ENCODE peak calls at places on chromosomes 12 and 14, in five cellular contexts. One of them, this sample, is unnamed.
A peak's percentile ranks its signal among the peaks of the same experiment; 100 is the strongest.

GRCh38 chr12:53939141-53940108 is 794 bp downstream of the HOXC13 start:
- DNase-seq in GM23338: peak; percentile 84
- DNase-seq in fibroblast of lung: no peak
- DNase-seq in A673: peak; percentile 62
- DNase-seq in neural progenitor cell: peak; percentile 70
- DNase-seq in this sample: peak; percentile 48

GRCh38 chr12:54526800-54527630 is 22.4 kb upstream of the PDE1B start:
- DNase-seq in GM23338: peak; percentile 93
- DNase-seq in fibroblast of lung: peak; percentile 15
- DNase-seq in A673: peak; percentile 72
- DNase-seq in neural progenitor cell: peak; percentile 82
- DNase-seq in this sample: peak; percentile 44

GRCh38 chr12:12194206-12194605 is 72.6 kb downstream of the LRP6 start:
- DNase-seq in GM23338: no peak
- DNase-seq in fibroblast of lung: peak; percentile 29
- DNase-seq in A673: peak; percentile 53
- DNase-seq in neural progenitor cell: no peak
- DNase-seq in this sample: peak; percentile 64

GRCh38 chr14:65872536-65872935 is 460.0 kb downstream of the FUT8 start:
- DNase-seq in GM23338: no peak
- DNase-seq in fibroblast of lung: no peak
- DNase-seq in A673: no peak
- DNase-seq in neural progenitor cell: no peak
- DNase-seq in this sample: no peak

GRCh38 chr12:6833189-6833890 is 5.1 kb downstream of the P3H3 start:
- DNase-seq in GM23338: no peak
- DNase-seq in fibroblast of lung: no peak
- DNase-seq in A673: no peak
- DNase-seq in neural progenitor cell: no peak
- DNase-seq in this sample: no peak

GRCh38 chr14:74491952-74492351 is 1.2 kb downstream of the NPC2 start:
- DNase-seq in GM23338: peak; percentile 57
- DNase-seq in fibroblast of lung: peak; percentile 54
- DNase-seq in A673: peak; percentile 24
- DNase-seq in neural progenitor cell: peak; percentile 50
- DNase-seq in this sample: peak; percentile 60

GRCh38 chr14:51726166-51726899 is 74.6 kb downstream of the FRMD6 start:
- DNase-seq in GM23338: no peak
- DNase-seq in fibroblast of lung: peak; percentile 19
- DNase-seq in A673: no peak
- DNase-seq in neural progenitor cell: no peak
- DNase-seq in this sample: peak; percentile 34

GRCh38 chr12:91972896-91973295 is 172.8 kb downstream of the BTG1 start:
- DNase-seq in GM23338: no peak
- DNase-seq in fibroblast of lung: no peak
- DNase-seq in A673: no peak
- DNase-seq in neural progenitor cell: no peak
- DNase-seq in this sample: no peak

GRCh38 chr14:40987481-40987880 is 619.2 kb upstream of the LRFN5 start:
- DNase-seq in GM23338: no peak
- DNase-seq in fibroblast of lung: no peak
- DNase-seq in A673: no peak
- DNase-seq in neural progenitor cell: no peak
- DNase-seq in this sample: peak; percentile 62

GRCh38 chr14:54877015-54877702 is 25.5 kb downstream of the GCH1 start:
- DNase-seq in GM23338: no peak
- DNase-seq in fibroblast of lung: no peak
- DNase-seq in A673: no peak
- DNase-seq in neural progenitor cell: no peak
- DNase-seq in this sample: no peak

GRCh38 chr12:113911971-113912760 is 54.0 kb downstream of the RBM19 start:
- DNase-seq in GM23338: no peak
- DNase-seq in fibroblast of lung: no peak
- DNase-seq in A673: no peak
- DNase-seq in neural progenitor cell: no peak
- DNase-seq in this sample: no peak

GRCh38 chr14:59342108-59342507 is 123.1 kb downstream of the GPR135 start:
- DNase-seq in GM23338: no peak
- DNase-seq in fibroblast of lung: no peak
- DNase-seq in A673: no peak
- DNase-seq in neural progenitor cell: no peak
- DNase-seq in this sample: no peak

GRCh38 chr14:60249321-60250251 is 565 bp downstream of the PPM1A start:
- DNase-seq in GM23338: peak; percentile 87
- DNase-seq in fibroblast of lung: peak; percentile 68
- DNase-seq in A673: peak; percentile 77
- DNase-seq in neural progenitor cell: peak; percentile 95
- DNase-seq in this sample: peak; percentile 88

DNA sequence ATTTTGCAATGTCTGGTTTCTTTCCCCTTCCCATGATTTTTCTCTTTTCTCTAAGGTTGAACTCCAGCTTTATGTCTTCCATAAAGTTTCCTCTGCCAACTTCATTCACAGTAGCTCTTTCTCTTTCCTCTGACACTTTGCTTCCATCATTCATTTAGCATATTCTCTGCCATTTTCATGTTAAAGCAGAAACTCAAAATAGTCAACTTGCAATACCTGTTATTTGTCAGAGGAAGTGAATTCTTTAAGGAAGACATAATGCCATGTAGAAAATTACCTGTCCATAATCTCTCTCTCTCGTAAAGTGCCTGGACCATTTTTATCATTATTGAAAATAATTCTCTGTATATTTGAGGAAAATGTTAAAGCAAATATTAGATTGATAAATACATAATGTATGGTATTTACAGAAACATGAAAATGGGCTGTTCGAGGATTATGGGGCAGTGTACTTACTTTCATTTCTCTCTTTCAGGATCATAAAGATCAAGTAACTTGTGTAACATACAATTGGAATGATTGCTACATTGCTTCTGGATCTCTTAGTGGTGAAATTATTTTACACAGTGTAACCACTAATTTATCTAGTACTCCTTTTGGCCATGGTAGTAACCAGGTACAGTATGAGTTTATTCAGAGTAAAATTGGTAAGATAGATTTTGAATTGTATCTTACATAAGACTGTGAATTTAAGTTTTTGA is 12.6 kb downstream of the NEDD1 start:
- DNase-seq in GM23338: no peak
- DNase-seq in fibroblast of lung: no peak
- DNase-seq in A673: no peak
- DNase-seq in neural progenitor cell: no peak
- DNase-seq in this sample: no peak
- TF ChIP-seq EZH2 in GM23338: no peak
- TF ChIP-seq EZH2 in fibroblast of lung: no peak
- TF ChIP-seq EZH2 in A673: no peak
- TF ChIP-seq EZH2 in neural progenitor cell: no peak
- TF ChIP-seq EZH2 in this sample: no peak

GRCh38 chr14:104136472-104137296 is 1.7 kb upstream of the KIF26A start:
- DNase-seq in GM23338: no peak
- DNase-seq in fibroblast of lung: no peak
- DNase-seq in A673: peak; percentile 44
- DNase-seq in neural progenitor cell: peak; percentile 55
- DNase-seq in this sample: no peak
- TF ChIP-seq EZH2 in GM23338: peak; percentile 67
- TF ChIP-seq EZH2 in fibroblast of lung: peak; percentile 78
- TF ChIP-seq EZH2 in A673: peak; percentile 70
- TF ChIP-seq EZH2 in neural progenitor cell: peak; percentile 96
- TF ChIP-seq EZH2 in this sample: no peak

GRCh38 chr14:36584167-36584811 is 1.9 kb upstream of the NKX2-8 start:
- DNase-seq in GM23338: no peak
- DNase-seq in fibroblast of lung: no peak
- DNase-seq in A673: no peak
- DNase-seq in neural progenitor cell: no peak
- DNase-seq in this sample: no peak
- TF ChIP-seq EZH2 in GM23338: peak; percentile 65
- TF ChIP-seq EZH2 in fibroblast of lung: no peak
- TF ChIP-seq EZH2 in A673: no peak
- TF ChIP-seq EZH2 in neural progenitor cell: peak; percentile 15
- TF ChIP-seq EZH2 in this sample: no peak

GRCh38 chr12:52713960-52714886 is 10.9 kb upstream of the KRT77 start:
- DNase-seq in GM23338: peak; percentile 69
- DNase-seq in fibroblast of lung: no peak
- DNase-seq in A673: no peak
- DNase-seq in neural progenitor cell: peak; percentile 77
- DNase-seq in this sample: no peak
- TF ChIP-seq EZH2 in GM23338: no peak
- TF ChIP-seq EZH2 in fibroblast of lung: peak; percentile 69
- TF ChIP-seq EZH2 in A673: peak; percentile 61
- TF ChIP-seq EZH2 in neural progenitor cell: peak; percentile 2
- TF ChIP-seq EZH2 in this sample: no peak

DNA sequence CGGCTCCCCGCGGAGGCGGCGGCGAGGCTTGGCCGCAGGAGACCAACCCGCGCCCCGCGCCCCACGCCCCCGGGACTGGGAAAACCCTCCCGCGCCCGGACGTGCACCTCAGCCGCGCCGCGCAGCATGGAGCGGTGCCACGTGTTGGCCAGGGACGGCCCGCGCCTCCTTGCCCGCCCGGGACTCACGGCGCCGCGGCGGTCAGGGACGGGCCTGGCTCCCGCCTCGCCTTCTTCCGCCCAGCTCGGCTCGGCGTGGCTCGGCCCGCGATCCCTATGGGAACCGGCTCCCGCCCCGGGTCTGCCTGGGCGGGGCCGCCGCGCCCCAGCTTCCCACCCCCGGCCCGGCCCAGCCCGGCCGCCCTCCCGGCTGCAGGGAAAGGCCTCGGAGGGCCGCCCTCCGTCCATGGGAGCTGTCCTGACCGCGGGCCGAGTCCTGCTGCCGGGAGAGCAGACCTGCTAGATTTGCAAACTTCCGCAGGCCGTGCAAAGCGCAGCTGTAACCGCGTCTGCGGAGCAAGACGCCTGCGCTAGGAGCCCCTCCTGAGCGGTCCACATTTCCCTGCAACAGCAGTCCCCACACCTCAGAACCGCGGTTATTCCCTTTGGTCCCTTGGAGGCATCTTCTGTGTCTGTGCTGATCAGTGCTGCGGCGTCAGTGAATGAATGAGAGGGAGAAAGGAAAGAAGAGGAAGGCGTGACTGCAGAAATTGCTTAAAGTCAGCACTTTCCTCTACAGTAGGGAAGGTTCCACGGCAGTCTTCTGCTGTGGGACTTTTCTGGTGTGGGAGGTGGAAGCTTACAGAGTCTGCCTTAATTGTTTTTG is at the start of gene CDKL1:
- DNase-seq in GM23338: peak; percentile 83
- DNase-seq in fibroblast of lung: peak; percentile 70
- DNase-seq in A673: peak; percentile 71
- DNase-seq in neural progenitor cell: peak; percentile 86
- DNase-seq in this sample: peak; percentile 85
- TF ChIP-seq EZH2 in GM23338: no peak
- TF ChIP-seq EZH2 in fibroblast of lung: no peak
- TF ChIP-seq EZH2 in A673: no peak
- TF ChIP-seq EZH2 in neural progenitor cell: no peak
- TF ChIP-seq EZH2 in this sample: no peak

GRCh38 chr12:31118831-31119530 is 45.3 kb downstream of the DDX11 start:
- DNase-seq in GM23338: peak; percentile 92
- DNase-seq in fibroblast of lung: peak; percentile 10
- DNase-seq in A673: peak; percentile 79
- DNase-seq in neural progenitor cell: peak; percentile 87
- DNase-seq in this sample: no peak
- TF ChIP-seq EZH2 in GM23338: no peak
- TF ChIP-seq EZH2 in fibroblast of lung: peak; percentile 80
- TF ChIP-seq EZH2 in A673: no peak
- TF ChIP-seq EZH2 in neural progenitor cell: peak; percentile 10
- TF ChIP-seq EZH2 in this sample: no peak

GRCh38 chr12:43357141-43357540 is 194.9 kb downstream of the ADAMTS20 start:
- DNase-seq in GM23338: no peak
- DNase-seq in fibroblast of lung: peak; percentile 28
- DNase-seq in A673: no peak
- DNase-seq in neural progenitor cell: no peak
- DNase-seq in this sample: no peak
- TF ChIP-seq EZH2 in GM23338: no peak
- TF ChIP-seq EZH2 in fibroblast of lung: no peak
- TF ChIP-seq EZH2 in A673: no peak
- TF ChIP-seq EZH2 in neural progenitor cell: no peak
- TF ChIP-seq EZH2 in this sample: no peak

GRCh38 chr14:69038449-69039286 is 59.6 kb upstream of the ACTN1 start:
- DNase-seq in GM23338: no peak
- DNase-seq in fibroblast of lung: peak; percentile 77
- DNase-seq in A673: peak; percentile 48
- DNase-seq in neural progenitor cell: peak; percentile 56
- DNase-seq in this sample: no peak
- TF ChIP-seq EZH2 in GM23338: no peak
- TF ChIP-seq EZH2 in fibroblast of lung: no peak
- TF ChIP-seq EZH2 in A673: no peak
- TF ChIP-seq EZH2 in neural progenitor cell: no peak
- TF ChIP-seq EZH2 in this sample: no peak

GRCh38 chr14:36504805-36505192 is 15.2 kb downstream of the NKX2-1 start:
- DNase-seq in GM23338: peak; percentile 84
- DNase-seq in fibroblast of lung: no peak
- DNase-seq in A673: no peak
- DNase-seq in neural progenitor cell: peak; percentile 86
- DNase-seq in this sample: no peak

GRCh38 chr14:36505193-36505815 is 14.7 kb downstream of the NKX2-1 start:
- DNase-seq in GM23338: peak; percentile 77
- DNase-seq in fibroblast of lung: no peak
- DNase-seq in A673: no peak
- DNase-seq in neural progenitor cell: peak; percentile 72
- DNase-seq in this sample: no peak

GRCh38 chr14:36505892-36506731 is 13.9 kb downstream of the NKX2-1 start:
- DNase-seq in GM23338: peak; percentile 91
- DNase-seq in fibroblast of lung: no peak
- DNase-seq in A673: no peak
- DNase-seq in neural progenitor cell: peak; percentile 82
- DNase-seq in this sample: no peak

GRCh38 chr14:36503771-36504741 is 16.0 kb downstream of the NKX2-1 start:
- DNase-seq in GM23338: peak; percentile 57
- DNase-seq in fibroblast of lung: no peak
- DNase-seq in A673: no peak
- DNase-seq in neural progenitor cell: peak; percentile 79
- DNase-seq in this sample: no peak

GRCh38 chr14:36502558-36503508 is 17.2 kb downstream of the NKX2-1 start:
- DNase-seq in GM23338: no peak
- DNase-seq in fibroblast of lung: no peak
- DNase-seq in A673: no peak
- DNase-seq in neural progenitor cell: no peak
- DNase-seq in this sample: no peak
- TF ChIP-seq EZH2 in GM23338: peak; percentile 75
- TF ChIP-seq EZH2 in fibroblast of lung: no peak
- TF ChIP-seq EZH2 in A673: no peak
- TF ChIP-seq EZH2 in neural progenitor cell: no peak
- TF ChIP-seq EZH2 in this sample: no peak

DNA sequence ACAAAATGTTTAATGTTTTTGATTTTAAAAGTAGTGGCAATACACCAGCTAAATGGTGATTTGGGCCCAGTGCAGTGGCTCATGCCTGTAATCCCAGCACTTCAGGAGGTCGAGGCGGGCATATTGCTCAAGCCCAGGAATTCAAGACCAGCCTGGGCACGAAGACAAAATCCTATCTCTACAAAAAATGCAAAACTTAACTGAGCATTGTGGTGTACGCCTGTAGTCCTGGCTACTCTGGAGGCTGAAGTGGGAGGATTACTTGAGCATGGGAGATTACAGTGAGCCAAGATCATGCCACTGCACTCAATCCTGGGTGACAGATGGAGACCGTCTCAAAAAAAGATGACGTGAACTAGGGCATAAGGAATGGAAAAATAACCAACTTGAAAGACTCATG is 4.7 kb downstream of the RPL36AL start:
- DNase-seq in GM23338: no peak
- DNase-seq in fibroblast of lung: no peak
- DNase-seq in A673: no peak
- DNase-seq in neural progenitor cell: no peak
- DNase-seq in this sample: no peak
- TF ChIP-seq EZH2 in GM23338: no peak
- TF ChIP-seq EZH2 in fibroblast of lung: no peak
- TF ChIP-seq EZH2 in A673: no peak
- TF ChIP-seq EZH2 in neural progenitor cell: no peak
- TF ChIP-seq EZH2 in this sample: no peak